ENCODE peak calls at places on chromosomes 5 and 9, in eight cellular contexts. Z is tibial artery; B is left cardiac atrium; T is SW480; E is stimulated activated CD4-positive, alpha-beta T cell treated with anti-CD3 and anti-CD28 coated beads, Interleukin-4, amount 100 ng/mL, for 48 hours; P is kidney glomerular epithelial cell; I is amniotic epithelial cell; F is activated CD4-positive, alpha-beta T cell treated with anti-CD3 and anti-CD28 coated beads, Interleukin-2, amount 50 U/mL, for 1 hour. W is an unnamed sample.

GRCh38 chr5:132046915-132047314 is 13.5 kb upstream of the IL3 start:
- DNase-seq in Z (peak; percentile 12), B (no peak), T (no peak), E (no peak), P (no peak), I (no peak), F (no peak), W (no peak)

GRCh38 chr9:133683494-133684460 is 47.6 kb downstream of the DBH start:
- DNase-seq in Z (no peak), B (peak; percentile 75), T (no peak), E (peak; percentile 28), P (no peak), I (no peak), F (peak; percentile 73), W (peak; percentile 66)

GRCh38 chr5:179870403-179870903 is 11.8 kb upstream of the MRNIP start:
- DNase-seq in Z (no peak), B (peak; percentile 83), T (no peak), E (no peak), P (no peak), I (no peak), F (no peak), W (no peak)

GRCh38 chr9:81885586-81885985 is 42.6 kb upstream of the SPATA31D4 start:
- DNase-seq in Z (no peak), B (no peak), T (no peak), E (no peak), P (no peak), I (no peak), F (no peak), W (no peak)

GRCh38 chr9:89730715-89731114 is 125.9 kb downstream of the GADD45G start:
- DNase-seq in Z (no peak), B (no peak), T (no peak), E (no peak), P (no peak), I (no peak), F (no peak), W (no peak)

GRCh38 chr9:123282343-123283047 is 14.1 kb upstream of the STRBP start:
- DNase-seq in Z (no peak), B (peak; percentile 73), T (peak; percentile 40), E (no peak), P (peak; percentile 30), I (peak; percentile 42), F (no peak), W (no peak)

GRCh38 chr5:80184235-80185023 is 71.4 kb downstream of the SERINC5 start:
- DNase-seq in Z (no peak), B (no peak), T (peak; percentile 85), E (no peak), P (no peak), I (no peak), F (no peak), W (no peak)

GRCh38 chr9:127837346-127837745 is 17.1 kb downstream of the ENG start:
- DNase-seq in Z (no peak), B (peak; percentile 66), T (no peak), E (no peak), P (no peak), I (peak; percentile 59), F (no peak), W (no peak)

GRCh38 chr5:1204693-1205242 is 3.4 kb downstream of the SLC6A19 start:
- DNase-seq in Z (no peak), B (no peak), T (peak; percentile 66), E (no peak), P (no peak), I (peak; percentile 24), F (no peak), W (no peak)

GRCh38 chr5:14071433-14071832 is 71.7 kb upstream of the TRIO start:
- DNase-seq in Z (no peak), B (no peak), T (no peak), E (no peak), P (peak; percentile 39), I (peak; percentile 23), F (no peak), W (no peak)

GRCh38 chr5:10550222-10550995 is 13.5 kb upstream of the ANKRD33B start:
- DNase-seq in Z (no peak), B (no peak), T (no peak), E (no peak), P (no peak), I (peak; percentile 63), F (no peak), W (no peak)

GRCh38 chr5:91305640-91306039 is 77.5 kb downstream of the ARRDC3 start:
- DNase-seq in Z (no peak), B (no peak), T (no peak), E (no peak), P (no peak), I (no peak), F (no peak), W (no peak)

GRCh38 chr9:12956805-12957204 is 182.0 kb downstream of the LURAP1L start:
- DNase-seq in Z (no peak), B (no peak), T (no peak), E (no peak), P (no peak), I (peak; percentile 70), F (no peak), W (no peak)

GRCh38 chr5:82405618-82406199 is 127.6 kb upstream of the RPS23 start:
- DNase-seq in Z (no peak), B (no peak), T (no peak), E (no peak), P (peak; percentile 84), I (peak; percentile 100), F (no peak), W (no peak)

GRCh38 chr9:83059417-83059816 is 3.5 kb downstream of the RASEF start:
- DNase-seq in Z (no peak), B (no peak), T (no peak), E (no peak), P (no peak), I (no peak), F (no peak), W (no peak)

GRCh38 chr5:33315170-33315569 is 125.6 kb upstream of the TARS1 start:
- DNase-seq in Z (no peak), B (no peak), T (no peak), E (no peak), P (no peak), I (no peak), F (no peak), W (no peak)

GRCh38 chr5:124996764-124997077 is 250.3 kb upstream of the ZNF608 start:
- DNase-seq in Z (no peak), B (no peak), T (no peak), E (no peak), P (peak; percentile 58), I (peak; percentile 49), F (no peak), W (no peak)

GRCh38 chr5:156824800-156825199 is 25.3 kb upstream of the PPP1R2B start:
- DNase-seq in Z (no peak), B (no peak), T (peak; percentile 23), E (no peak), P (peak; percentile 19), I (no peak), F (no peak), W (no peak)

GRCh38 chr9:38066167-38066906 is 2.7 kb downstream of the SHB start:
- DNase-seq in Z (no peak), B (no peak), T (peak; percentile 42), E (no peak), P (no peak), I (no peak), F (no peak), W (no peak)

GRCh38 chr9:81614335-81614734 is 75.0 kb downstream of the TLE1 start:
- DNase-seq in Z (no peak), B (no peak), T (no peak), E (no peak), P (no peak), I (no peak), F (no peak), W (no peak)

GRCh38 chr9:21941337-21941995 is 52.7 kb downstream of the CDKN2A start:
- DNase-seq in Z (no peak), B (no peak), T (no peak), E (no peak), P (no peak), I (no peak), F (no peak), W (no peak)

GRCh38 chr9:33731142-33731541 is 64.2 kb upstream of the PRSS3 start:
- DNase-seq in Z (no peak), B (no peak), T (no peak), E (no peak), P (no peak), I (peak; percentile 18), F (no peak), W (no peak)

GRCh38 chr5:80615266-80615914 is 39.1 kb upstream of the MSH3 start:
- DNase-seq in Z (no peak), B (no peak), T (no peak), E (no peak), P (no peak), I (no peak), F (no peak), W (no peak)

W was measured in naive thymus-derived CD8-positive, alpha-beta T cell.